ENCODE peak calls at places on chromosomes 13 and 19, in eight cellular contexts. X is stomach; V is astrocyte; W is upper lobe of right lung; L is left ventricle myocardium inferior; T is GM23338; U is hepatocyte; Q is CD8-positive, alpha-beta T cell. G is an unnamed sample.

GRCh38 chr19:7730286-7731217 is 1.4 kb downstream of the CLEC4G start:
- DNase-seq in L (no peak), X (no peak), Q (no peak), W (no peak), T (peak), U (no peak), V (no peak), G (no peak)

GRCh38 chr13:86445584-86446140 is 646.4 kb upstream of the SLITRK6 start:
- DNase-seq in V (peak), L (no peak), U (no peak), T (no peak), X (no peak), W (no peak), Q (no peak), G (no peak)

GRCh38 chr13:28574617-28575142 is 79.8 kb upstream of the FLT1 start:
- DNase-seq in Q (no peak), T (no peak), W (no peak), V (peak), X (no peak), L (no peak), U (peak), G (peak)

GRCh38 chr19:54905908-54906511 is at the start of gene NCR1:
- DNase-seq in T (peak), L (no peak), X (no peak), W (no peak), V (no peak), Q (peak), U (no peak), G (no peak)

GRCh38 chr19:3570619-3571018 is 2.1 kb upstream of the HMG20B start:
- DNase-seq in Q (no peak), X (no peak), L (no peak), V (no peak), U (no peak), T (no peak), W (no peak), G (no peak)

GRCh38 chr19:56105090-56105701 is 15.9 kb downstream of the ZNF787 start:
- DNase-seq in L (peak), V (peak), W (peak), T (peak), X (peak), Q (peak), U (peak), G (no peak)

GRCh38 chr13:102856603-102857002 is 10.8 kb downstream of the ERCC5 start:
- DNase-seq in W (peak), T (no peak), V (peak), U (no peak), L (peak), Q (no peak), X (peak), G (no peak)

GRCh38 chr19:40533508-40533907 is 43.2 kb upstream of the SHKBP1 start:
- DNase-seq in W (no peak), V (no peak), Q (no peak), T (peak), U (no peak), L (no peak), X (no peak), G (no peak)

GRCh38 chr13:41700790-41701310 is 243.5 kb downstream of the RGCC start:
- DNase-seq in T (no peak), W (no peak), Q (no peak), X (no peak), U (peak), L (no peak), V (peak), G (peak)

GRCh38 chr19:46502891-46503290 is 7.2 kb upstream of the PNMA8B start:
- DNase-seq in U (no peak), L (no peak), V (no peak), X (no peak), W (no peak), Q (no peak), T (no peak), G (no peak)

GRCh38 chr19:2428027-2428690 is 773 bp upstream of the TIMM13 start:
- DNase-seq in U (no peak), W (peak), T (peak), V (no peak), X (peak), Q (no peak), L (peak), G (no peak)

GRCh38 chr13:86757236-86757978 is 913.8 kb upstream of the SLITRK5 start:
- DNase-seq in L (no peak), T (peak), V (peak), U (no peak), X (no peak), W (no peak), Q (peak), G (no peak)

GRCh38 chr13:105395041-105395440 is 1140.4 kb downstream of the EFNB2 start:
- DNase-seq in X (no peak), L (no peak), U (no peak), T (no peak), Q (no peak), W (no peak), V (peak), G (no peak)

DNA sequence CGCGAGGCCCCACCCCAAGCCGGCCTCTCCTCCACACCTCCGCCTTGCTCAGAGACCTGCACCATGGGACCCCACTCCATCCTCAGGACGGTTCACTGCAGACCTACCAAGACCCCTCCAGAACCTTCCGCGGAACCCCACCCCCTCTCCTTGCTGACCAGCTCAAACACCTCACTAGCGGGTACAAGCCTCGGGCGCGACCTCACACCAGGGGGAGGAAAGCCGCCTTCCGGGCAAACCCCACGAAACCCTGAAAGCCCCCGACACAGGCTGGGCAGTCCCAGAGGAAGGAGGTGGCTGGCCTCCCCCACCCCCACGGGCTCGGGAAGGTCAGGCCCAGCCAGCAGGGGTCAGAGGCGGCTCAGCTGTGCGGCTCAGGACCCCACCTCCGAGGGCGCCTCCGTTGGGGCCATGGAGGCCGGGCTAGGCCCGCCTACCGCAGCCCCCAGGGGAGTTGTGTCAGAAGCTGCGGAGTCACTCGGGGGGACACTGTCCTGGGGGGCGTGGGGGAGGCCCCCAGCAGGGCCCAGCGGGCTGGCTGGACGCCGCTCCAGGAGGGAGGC is 9.8 kb downstream of the GRIN3B start:
- DNase-seq in V (no peak), L (no peak), T (no peak), X (no peak), U (no peak), Q (no peak), W (no peak), G (no peak)
- H3K27ac ChIP-seq in V (no peak), L (no peak), T (peak), X (peak), U (no peak), Q (no peak), W (peak), G (peak)

GRCh38 chr19:35931874-35932202 is 4.3 kb upstream of the LRFN3 start:
- DNase-seq in T (no peak), U (no peak), L (no peak), W (no peak), V (no peak), X (no peak), Q (no peak), G (no peak)
- TF ChIP-seq CTCF in T (no peak), U (no peak), L (peak), W (peak), V (no peak), X (no peak), Q (no peak), G (peak)

GRCh38 chr19:44758596-44758995 is 10.1 kb downstream of the BCL3 start:
- DNase-seq in V (no peak), Q (no peak), T (peak), W (no peak), L (peak), X (no peak), U (peak), G (no peak)

GRCh38 chr19:44757735-44758505 is 9.4 kb downstream of the BCL3 start:
- DNase-seq in W (peak), V (no peak), U (peak), T (peak), L (peak), Q (no peak), X (peak), G (no peak)

GRCh38 chr19:44756089-44756562 is 7.6 kb downstream of the BCL3 start:
- DNase-seq in T (no peak), X (no peak), W (no peak), Q (no peak), V (no peak), U (no peak), L (no peak), G (no peak)

GRCh38 chr19:44755219-44755618 is 6.7 kb downstream of the BCL3 start:
- DNase-seq in V (no peak), X (no peak), T (no peak), Q (no peak), U (no peak), L (no peak), W (no peak), G (no peak)

GRCh38 chr19:44757057-44757734 is 8.7 kb downstream of the BCL3 start:
- DNase-seq in L (peak), X (peak), T (peak), Q (no peak), V (peak), W (peak), U (no peak), G (no peak)
- H3K27ac ChIP-seq in L (peak), X (peak), T (no peak), Q (no peak), V (peak), W (peak), U (no peak), G (peak)

GRCh38 chr13:21124853-21125252 is 51.5 kb downstream of the SKA3 start:
- DNase-seq in X (no peak), T (peak), V (peak), W (no peak), Q (no peak), U (peak), L (no peak), G (no peak)

GRCh38 chr13:21120191-21120590 is 56.2 kb downstream of the SKA3 start:
- DNase-seq in W (no peak), U (no peak), T (no peak), Q (no peak), X (no peak), L (no peak), V (no peak), G (no peak)

GRCh38 chr13:21119526-21119925 is 56.8 kb downstream of the SKA3 start:
- DNase-seq in Q (no peak), U (no peak), V (no peak), T (no peak), X (no peak), W (no peak), L (no peak), G (no peak)

GRCh38 chr13:21123956-21124355 is 52.4 kb downstream of the SKA3 start:
- DNase-seq in W (no peak), X (no peak), U (no peak), Q (no peak), T (peak), V (no peak), L (no peak), G (no peak)

GRCh38 chr13:21121616-21122015 is 54.7 kb downstream of the SKA3 start:
- DNase-seq in T (no peak), W (no peak), U (no peak), Q (no peak), L (no peak), V (no peak), X (no peak), G (no peak)
- TF ChIP-seq CTCF in T (no peak), W (no peak), U (no peak), Q (no peak), L (no peak), V (no peak), X (no peak), G (no peak)

GRCh38 chr13:113672002-113672651 is 5.1 kb downstream of the GRK1 start:
- DNase-seq in W (no peak), V (no peak), U (no peak), Q (peak), X (no peak), T (no peak), L (peak), G (no peak)

GRCh38 chr13:113669871-113670341 is 2.9 kb downstream of the GRK1 start:
- DNase-seq in U (no peak), W (peak), Q (peak), V (no peak), X (peak), T (no peak), L (peak), G (no peak)

GRCh38 chr13:113669231-113669870 is 2.3 kb downstream of the GRK1 start:
- DNase-seq in Q (peak), W (peak), U (no peak), T (no peak), L (peak), X (peak), V (no peak), G (no peak)

GRCh38 chr13:113670541-113670940 is 3.5 kb downstream of the GRK1 start:
- DNase-seq in T (no peak), L (peak), V (no peak), U (no peak), Q (peak), X (peak), W (peak), G (no peak)

GRCh38 chr13:113671066-113672001 is 4.3 kb downstream of the GRK1 start:
- DNase-seq in X (peak), L (peak), T (no peak), W (peak), U (no peak), V (no peak), Q (peak), G (no peak)
- H3K27ac ChIP-seq in X (no peak), L (no peak), T (no peak), W (no peak), U (no peak), V (no peak), Q (no peak), G (no peak)

GRCh38 chr19:36488816-36489138 is 584 bp downstream of the ZNF566 start:
- DNase-seq in V (no peak), U (peak), L (no peak), W (no peak), Q (peak), T (no peak), X (no peak), G (no peak)
- TF ChIP-seq CTCF in V (no peak), U (no peak), L (no peak), W (no peak), Q (no peak), T (no peak), X (no peak), G (no peak)

GRCh38 chr13:95822303-95822702 is 145.4 kb downstream of the DNAJC3 start:
- DNase-seq in W (no peak), V (no peak), X (no peak), L (no peak), U (no peak), T (no peak), Q (no peak), G (no peak)
- H3K27ac ChIP-seq in W (no peak), V (no peak), X (no peak), L (no peak), U (no peak), T (no peak), Q (no peak), G (no peak)

DNA sequence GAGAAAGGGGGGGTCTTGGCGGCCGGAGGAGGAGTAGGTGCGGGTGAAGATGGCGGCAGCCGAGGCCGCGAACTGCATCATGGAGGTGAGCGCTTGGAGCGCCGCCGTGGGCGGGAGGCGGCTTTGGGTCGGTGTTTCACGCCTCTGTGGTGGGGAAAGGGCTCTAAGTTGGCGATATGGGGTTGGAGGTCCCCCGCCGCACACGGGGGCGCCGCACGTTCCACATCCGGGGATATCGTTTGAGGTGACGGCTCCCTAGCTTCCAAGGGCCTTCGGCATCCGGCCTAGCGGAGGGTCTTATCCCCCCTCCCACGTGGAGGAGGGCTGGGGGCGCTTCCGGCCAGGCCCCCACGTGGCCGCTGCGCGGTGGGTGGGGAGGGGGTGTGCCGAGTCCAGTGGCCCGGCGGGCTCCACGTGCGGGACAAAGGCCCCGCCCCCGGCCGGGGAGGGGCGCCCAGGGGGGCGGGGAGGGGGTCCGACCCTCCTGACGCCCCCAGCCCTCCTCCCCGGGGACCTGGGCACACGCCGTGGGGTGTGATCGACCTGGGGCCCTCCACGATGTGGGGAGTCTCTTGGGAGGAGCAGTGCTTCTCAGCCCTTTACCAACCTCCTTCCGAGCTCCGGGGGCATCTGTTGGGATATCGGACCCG is at the start of gene PRMT1:
- DNase-seq in U (peak), W (peak), V (no peak), Q (peak), L (no peak), X (no peak), T (peak), G (no peak)
- TF ChIP-seq CTCF in U (no peak), W (no peak), V (no peak), Q (no peak), L (no peak), X (no peak), T (peak), G (no peak)

DNA sequence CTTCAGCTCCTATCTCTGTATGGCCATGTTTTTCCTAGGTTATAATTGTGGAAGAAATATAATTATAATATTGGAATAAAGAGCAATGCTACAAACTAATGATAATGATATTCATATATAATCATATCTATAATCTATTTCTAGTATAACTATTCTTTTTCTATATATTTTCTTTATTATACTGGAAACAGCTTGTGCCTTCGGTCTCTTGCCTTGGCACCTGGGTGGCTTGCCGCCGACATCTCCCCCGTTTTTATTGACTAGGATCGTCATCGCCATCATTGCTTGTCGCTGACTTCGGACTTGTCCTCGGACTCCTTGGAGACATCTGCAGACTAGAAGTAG is 24.2 kb downstream of the ZNF763 start:
- DNase-seq in T (no peak), U (no peak), Q (no peak), V (no peak), W (no peak), L (no peak), X (no peak), G (no peak)
- H3K27ac ChIP-seq in T (no peak), U (no peak), Q (peak), V (no peak), W (no peak), L (peak), X (peak), G (peak)

GRCh38 chr13:77810430-77810829 is 108.2 kb downstream of the EDNRB start:
- DNase-seq in W (no peak), V (peak), L (no peak), U (no peak), T (peak), X (no peak), Q (no peak), G (no peak)
- TF ChIP-seq CTCF in W (peak), V (peak), L (peak), U (peak), T (peak), X (no peak), Q (peak), G (no peak)

G was measured in RWPE1.